ENCODE peak calls at places on chromosomes 4 and X, in five cellular contexts. One of them, this sample, is unnamed.

GRCh38 chr4:145920205-145920604 is 18.4 kb downstream of the ZNF827 start:
- DNase-seq in brain microvascular endothelial cell: peak; percentile 91
- DNase-seq in fibroblast of pulmonary artery: peak; percentile 94
- DNase-seq in right lobe of liver: no peak
- DNase-seq in BJ: peak; percentile 81
- DNase-seq in this sample: peak; percentile 91

GRCh38 chrX:981791-982626 is 230.4 kb downstream of the CRLF2 start:
- DNase-seq in brain microvascular endothelial cell: no peak
- DNase-seq in fibroblast of pulmonary artery: no peak
- DNase-seq in right lobe of liver: no peak
- DNase-seq in BJ: no peak
- DNase-seq in this sample: no peak

GRCh38 chr4:53436251-53436650 is 58.8 kb downstream of the FIP1L1 start:
- DNase-seq in brain microvascular endothelial cell: no peak
- DNase-seq in fibroblast of pulmonary artery: no peak
- DNase-seq in right lobe of liver: no peak
- DNase-seq in BJ: no peak
- DNase-seq in this sample: no peak

GRCh38 chr4:103050736-103051436 is 25.7 kb downstream of the SLC9B2 start:
- DNase-seq in brain microvascular endothelial cell: no peak
- DNase-seq in fibroblast of pulmonary artery: no peak
- DNase-seq in right lobe of liver: no peak
- DNase-seq in BJ: no peak
- DNase-seq in this sample: no peak

GRCh38 chr4:79413486-79413885 is 5.5 kb upstream of the GK2 start:
- DNase-seq in brain microvascular endothelial cell: no peak
- DNase-seq in fibroblast of pulmonary artery: no peak
- DNase-seq in right lobe of liver: no peak
- DNase-seq in BJ: no peak
- DNase-seq in this sample: no peak

GRCh38 chr4:108762559-108763225 is at the start of gene ETNPPL:
- DNase-seq in brain microvascular endothelial cell: no peak
- DNase-seq in fibroblast of pulmonary artery: peak; percentile 3
- DNase-seq in right lobe of liver: peak; percentile 97
- DNase-seq in BJ: no peak
- DNase-seq in this sample: no peak

GRCh38 chr4:61511716-61512488 is 311.8 kb downstream of the ADGRL3 start:
- DNase-seq in brain microvascular endothelial cell: no peak
- DNase-seq in fibroblast of pulmonary artery: peak; percentile 86
- DNase-seq in right lobe of liver: no peak
- DNase-seq in BJ: no peak
- DNase-seq in this sample: no peak

GRCh38 chrX:2484721-2485459 is 15.9 kb downstream of the DHRSX start:
- DNase-seq in brain microvascular endothelial cell: peak; percentile 56
- DNase-seq in fibroblast of pulmonary artery: peak; percentile 61
- DNase-seq in right lobe of liver: no peak
- DNase-seq in BJ: no peak
- DNase-seq in this sample: no peak

GRCh38 chrX:20521245-20521644 is 254.5 kb upstream of the RPS6KA3 start:
- DNase-seq in brain microvascular endothelial cell: peak; percentile 69
- DNase-seq in fibroblast of pulmonary artery: peak; percentile 84
- DNase-seq in right lobe of liver: no peak
- DNase-seq in BJ: no peak
- DNase-seq in this sample: peak; percentile 31

GRCh38 chr4:38368612-38369011 is 295.4 kb upstream of the KLF3 start:
- DNase-seq in brain microvascular endothelial cell: peak; percentile 61
- DNase-seq in fibroblast of pulmonary artery: peak; percentile 66
- DNase-seq in right lobe of liver: no peak
- DNase-seq in BJ: no peak
- DNase-seq in this sample: peak; percentile 48

GRCh38 chr4:5143940-5144339 is 92.7 kb downstream of the STK32B start:
- DNase-seq in brain microvascular endothelial cell: no peak
- DNase-seq in fibroblast of pulmonary artery: no peak
- DNase-seq in right lobe of liver: no peak
- DNase-seq in BJ: no peak
- DNase-seq in this sample: no peak

GRCh38 chr4:11650801-11651596 is 222.3 kb upstream of the HS3ST1 start:
- DNase-seq in brain microvascular endothelial cell: no peak
- DNase-seq in fibroblast of pulmonary artery: peak; percentile 51
- DNase-seq in right lobe of liver: no peak
- DNase-seq in BJ: no peak
- DNase-seq in this sample: no peak

GRCh38 chr4:142660728-142661127 is 185.4 kb downstream of the INPP4B start:
- DNase-seq in brain microvascular endothelial cell: no peak
- DNase-seq in fibroblast of pulmonary artery: no peak
- DNase-seq in right lobe of liver: no peak
- DNase-seq in BJ: no peak
- DNase-seq in this sample: no peak

GRCh38 chrX:153818571-153819397 is 11.6 kb downstream of the PDZD4 start:
- DNase-seq in brain microvascular endothelial cell: no peak
- DNase-seq in fibroblast of pulmonary artery: no peak
- DNase-seq in right lobe of liver: no peak
- DNase-seq in BJ: no peak
- DNase-seq in this sample: no peak

GRCh38 chr4:68109891-68110290 is 19.8 kb downstream of the TMPRSS11F start:
- DNase-seq in brain microvascular endothelial cell: no peak
- DNase-seq in fibroblast of pulmonary artery: no peak
- DNase-seq in right lobe of liver: no peak
- DNase-seq in BJ: no peak
- DNase-seq in this sample: no peak

GRCh38 chrX:50747471-50747900 is 66.5 kb downstream of the SHROOM4 start:
- DNase-seq in brain microvascular endothelial cell: no peak
- DNase-seq in fibroblast of pulmonary artery: no peak
- DNase-seq in right lobe of liver: no peak
- DNase-seq in BJ: peak; percentile 53
- DNase-seq in this sample: peak; percentile 52

GRCh38 chr4:165201806-165202205 is 5.6 kb upstream of the KLHL2 start:
- DNase-seq in brain microvascular endothelial cell: no peak
- DNase-seq in fibroblast of pulmonary artery: peak; percentile 55
- DNase-seq in right lobe of liver: no peak
- DNase-seq in BJ: no peak
- DNase-seq in this sample: peak; percentile 65

GRCh38 chrX:49166914-49167739 is 4.6 kb downstream of the MAGIX start:
- DNase-seq in brain microvascular endothelial cell: peak; percentile 49
- DNase-seq in fibroblast of pulmonary artery: peak; percentile 79
- DNase-seq in right lobe of liver: no peak
- DNase-seq in BJ: peak; percentile 11
- DNase-seq in this sample: peak; percentile 49

GRCh38 chr4:89110541-89110985 is 770 bp upstream of the TIGD2 start:
- DNase-seq in brain microvascular endothelial cell: no peak
- DNase-seq in fibroblast of pulmonary artery: no peak
- DNase-seq in right lobe of liver: no peak
- DNase-seq in BJ: no peak
- DNase-seq in this sample: no peak

DNA sequence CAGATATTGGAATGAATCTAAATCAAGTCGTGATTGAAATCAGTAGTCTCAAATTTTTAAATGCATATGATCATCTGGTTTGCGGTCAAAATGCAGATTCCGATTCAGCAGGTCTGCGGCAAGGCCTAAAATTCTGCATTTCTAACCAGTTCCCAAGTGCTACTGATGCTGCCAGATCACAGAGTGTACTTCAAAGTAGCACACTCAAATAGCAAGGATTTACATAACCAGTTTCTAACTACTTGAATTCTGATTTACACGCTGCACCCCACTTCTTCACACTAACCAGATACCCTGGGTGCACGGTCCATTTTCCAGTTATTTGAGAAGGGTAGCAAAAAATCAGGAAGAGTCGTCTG is 761 bp downstream of the MBTPS2 start:
- DNase-seq in brain microvascular endothelial cell: no peak
- DNase-seq in fibroblast of pulmonary artery: no peak
- DNase-seq in right lobe of liver: no peak
- DNase-seq in BJ: no peak
- DNase-seq in this sample: no peak
- H3K4me3 ChIP-seq in brain microvascular endothelial cell: peak overlapping the region; percentile 78
- H3K4me3 ChIP-seq in fibroblast of pulmonary artery: peak overlapping the region; percentile 72
- H3K4me3 ChIP-seq in right lobe of liver: peak overlapping the region; percentile 67
- H3K4me3 ChIP-seq in BJ: peak overlapping the region; percentile 79
- H3K4me3 ChIP-seq in this sample: peak overlapping the region; percentile 86

DNA sequence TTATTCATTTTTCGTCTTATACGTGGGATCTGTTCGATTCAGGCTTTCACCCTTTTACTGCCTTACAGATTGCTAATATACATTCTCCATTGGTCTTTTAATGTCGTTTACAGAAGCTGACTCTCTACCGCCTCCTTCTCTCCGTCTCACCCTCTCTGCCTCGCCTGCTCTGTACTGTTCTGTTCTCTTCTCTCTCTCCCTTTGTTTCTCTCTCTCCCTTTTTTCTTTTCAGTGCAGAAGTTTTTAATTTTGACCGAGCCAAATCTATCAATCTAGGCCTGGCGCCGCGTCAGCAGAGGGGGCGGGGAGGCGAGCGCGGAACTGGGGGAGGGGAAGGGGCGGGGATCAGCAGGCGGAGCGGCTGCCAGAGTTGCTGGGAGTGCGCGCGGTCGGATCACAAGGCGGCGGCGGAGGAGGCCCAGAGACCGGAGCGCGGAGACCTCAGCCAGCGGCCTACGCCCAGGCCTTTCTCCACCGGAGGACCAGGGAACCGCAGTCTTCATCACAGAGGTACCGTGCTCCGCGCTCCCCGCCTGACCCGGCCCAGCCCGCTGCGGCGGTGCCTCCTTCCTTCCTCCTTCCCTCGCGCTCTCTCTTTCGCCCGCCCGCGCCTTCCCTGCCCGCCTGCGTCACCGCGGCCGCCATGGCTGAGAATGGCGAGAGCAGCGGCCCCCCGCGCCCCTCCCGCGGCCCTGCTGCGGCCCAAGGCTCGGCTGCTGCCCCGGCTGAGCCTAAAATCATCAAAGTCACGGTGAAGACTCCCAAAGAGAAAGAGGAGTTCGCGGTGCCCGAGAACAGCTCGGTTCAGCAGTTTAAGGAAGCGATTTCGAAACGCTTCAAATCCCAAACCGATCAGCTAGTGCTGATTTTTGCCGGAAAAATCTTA is at the start of gene UBQLN2:
- DNase-seq in brain microvascular endothelial cell: peak; percentile 62
- DNase-seq in fibroblast of pulmonary artery: peak; percentile 81
- DNase-seq in right lobe of liver: peak; percentile 84
- DNase-seq in BJ: no peak
- DNase-seq in this sample: peak; percentile 44
- TF ChIP-seq CTCF in brain microvascular endothelial cell: peak; percentile 52
- TF ChIP-seq CTCF in fibroblast of pulmonary artery: peak; percentile 36
- TF ChIP-seq CTCF in right lobe of liver: no peak
- TF ChIP-seq CTCF in BJ: peak; percentile 33
- TF ChIP-seq CTCF in this sample: peak; percentile 33

GRCh38 chr4:48694824-48695223 is 85.3 kb downstream of the FRYL start:
- DNase-seq in brain microvascular endothelial cell: no peak
- DNase-seq in fibroblast of pulmonary artery: no peak
- DNase-seq in right lobe of liver: no peak
- DNase-seq in BJ: no peak
- DNase-seq in this sample: no peak

GRCh38 chr4:48693856-48694574 is 86.1 kb downstream of the FRYL start:
- DNase-seq in brain microvascular endothelial cell: no peak
- DNase-seq in fibroblast of pulmonary artery: peak; percentile 31
- DNase-seq in right lobe of liver: no peak
- DNase-seq in BJ: no peak
- DNase-seq in this sample: no peak

GRCh38 chr4:48698029-48698901 is 81.8 kb downstream of the FRYL start:
- DNase-seq in brain microvascular endothelial cell: peak; percentile 93
- DNase-seq in fibroblast of pulmonary artery: peak; percentile 95
- DNase-seq in right lobe of liver: peak; percentile 90
- DNase-seq in BJ: no peak
- DNase-seq in this sample: peak; percentile 45

GRCh38 chr4:48704091-48704802 is 75.8 kb downstream of the FRYL start:
- DNase-seq in brain microvascular endothelial cell: no peak
- DNase-seq in fibroblast of pulmonary artery: no peak
- DNase-seq in right lobe of liver: no peak
- DNase-seq in BJ: no peak
- DNase-seq in this sample: no peak

DNA sequence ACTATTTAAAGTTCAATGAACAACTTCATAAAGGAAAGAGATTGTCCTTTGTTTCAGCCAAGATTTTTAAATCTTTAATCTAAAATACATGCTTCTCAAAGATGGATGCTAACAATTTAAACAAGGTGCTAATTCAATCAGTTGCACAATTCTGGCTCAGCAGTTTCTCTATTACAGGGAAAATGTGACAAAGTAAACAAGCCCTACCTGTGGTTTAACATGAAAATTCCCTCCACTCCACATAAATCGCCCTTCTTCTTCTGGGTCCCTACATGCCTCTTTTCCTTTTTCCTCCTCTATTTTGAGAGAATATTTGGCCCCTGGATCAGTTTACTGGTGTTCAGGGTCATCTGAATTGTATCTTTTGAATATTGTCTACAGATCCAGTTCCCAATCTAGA is 80.6 kb downstream of the FRYL start:
- DNase-seq in brain microvascular endothelial cell: peak; percentile 1
- DNase-seq in fibroblast of pulmonary artery: no peak
- DNase-seq in right lobe of liver: no peak
- DNase-seq in BJ: no peak
- DNase-seq in this sample: no peak
- H3K4me3 ChIP-seq in brain microvascular endothelial cell: peak overlapping the region; percentile 29
- H3K4me3 ChIP-seq in fibroblast of pulmonary artery: no peak overlapping the region
- H3K4me3 ChIP-seq in right lobe of liver: no peak overlapping the region
- H3K4me3 ChIP-seq in BJ: no peak overlapping the region
- H3K4me3 ChIP-seq in this sample: no peak overlapping the region

GRCh38 chr4:153427363-153428071 is 38.6 kb upstream of the TMEM131L start:
- DNase-seq in brain microvascular endothelial cell: no peak
- DNase-seq in fibroblast of pulmonary artery: peak; percentile 63
- DNase-seq in right lobe of liver: no peak
- DNase-seq in BJ: no peak
- DNase-seq in this sample: peak; percentile 52

GRCh38 chr4:153434190-153434589 is 32.0 kb upstream of the TMEM131L start:
- DNase-seq in brain microvascular endothelial cell: no peak
- DNase-seq in fibroblast of pulmonary artery: no peak
- DNase-seq in right lobe of liver: no peak
- DNase-seq in BJ: no peak
- DNase-seq in this sample: no peak

GRCh38 chr4:153428816-153429592 is 37.2 kb upstream of the TMEM131L start:
- DNase-seq in brain microvascular endothelial cell: no peak
- DNase-seq in fibroblast of pulmonary artery: no peak
- DNase-seq in right lobe of liver: no peak
- DNase-seq in BJ: no peak
- DNase-seq in this sample: no peak

GRCh38 chr4:153433753-153434105 is 32.4 kb upstream of the TMEM131L start:
- DNase-seq in brain microvascular endothelial cell: no peak
- DNase-seq in fibroblast of pulmonary artery: no peak
- DNase-seq in right lobe of liver: no peak
- DNase-seq in BJ: no peak
- DNase-seq in this sample: no peak

DNA sequence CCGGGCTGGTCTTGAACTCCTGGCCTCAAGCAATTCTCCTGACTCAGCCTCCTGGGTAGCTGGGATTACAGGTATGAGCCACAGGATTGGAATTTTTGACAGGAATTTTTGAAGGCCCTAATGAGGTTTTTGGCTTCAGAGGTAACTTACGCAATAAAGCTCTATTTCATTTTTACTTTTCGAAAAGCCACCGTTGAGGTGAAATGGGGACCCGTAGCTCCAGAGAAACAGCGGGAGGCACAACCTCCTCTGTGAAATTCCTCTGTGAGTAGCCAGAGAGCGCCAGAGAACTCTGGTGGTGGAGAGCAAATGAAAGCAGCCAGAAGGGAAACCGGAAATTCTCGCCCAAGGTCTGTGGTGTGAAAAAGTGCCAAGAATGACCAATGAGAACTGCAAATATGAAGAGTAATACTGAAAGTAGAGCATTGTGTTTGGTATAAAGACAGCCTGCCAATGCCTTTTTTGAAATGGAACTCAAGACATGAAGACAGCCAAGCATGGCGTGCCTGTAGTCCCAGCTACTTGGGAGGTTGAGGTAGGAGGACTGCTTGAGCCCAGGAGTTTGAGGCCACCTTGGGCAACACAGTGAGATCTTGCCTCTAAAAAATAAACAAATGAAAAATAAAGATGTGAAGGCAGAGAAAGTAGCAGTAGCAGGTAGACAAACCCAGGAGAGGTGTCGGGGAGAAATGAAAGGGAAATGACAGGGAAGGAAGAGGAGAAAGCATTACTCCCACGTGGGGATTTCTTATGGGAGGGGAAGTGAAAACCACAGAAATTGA is 33.0 kb upstream of the TMEM131L start:
- DNase-seq in brain microvascular endothelial cell: peak; percentile 78
- DNase-seq in fibroblast of pulmonary artery: peak; percentile 81
- DNase-seq in right lobe of liver: peak; percentile 87
- DNase-seq in BJ: no peak
- DNase-seq in this sample: peak; percentile 87
- TF ChIP-seq CTCF in brain microvascular endothelial cell: peak; percentile 67
- TF ChIP-seq CTCF in fibroblast of pulmonary artery: peak; percentile 58
- TF ChIP-seq CTCF in right lobe of liver: peak; percentile 85
- TF ChIP-seq CTCF in BJ: peak; percentile 45
- TF ChIP-seq CTCF in this sample: peak; percentile 74